ENCODE peak calls at places on chromosomes 13 and 19, in seven cellular contexts. One of them, this sample, is unnamed.

GRCh38 chr13:111184685-111185401 is 69.7 kb downstream of the ARHGEF7 start:
- DNase-seq in neural crest cell: no peak
- DNase-seq in stomach: no peak
- DNase-seq in fibroblast of pulmonary artery: no peak
- DNase-seq in tibial nerve: no peak
- DNase-seq in heart right ventricle: peak
- DNase-seq in left ventricle myocardium inferior: no peak
- DNase-seq in this sample: peak

GRCh38 chr13:25608181-25608580 is 236.4 kb downstream of the ATP8A2 start:
- DNase-seq in neural crest cell: no peak
- DNase-seq in stomach: no peak
- DNase-seq in fibroblast of pulmonary artery: no peak
- DNase-seq in tibial nerve: no peak
- DNase-seq in heart right ventricle: no peak
- DNase-seq in left ventricle myocardium inferior: no peak
- DNase-seq in this sample: no peak

GRCh38 chr13:112454648-112455334 is 78.6 kb downstream of the SPACA7 start:
- DNase-seq in neural crest cell: no peak
- DNase-seq in stomach: no peak
- DNase-seq in fibroblast of pulmonary artery: no peak
- DNase-seq in tibial nerve: no peak
- DNase-seq in heart right ventricle: no peak
- DNase-seq in left ventricle myocardium inferior: no peak
- DNase-seq in this sample: no peak

GRCh38 chr19:17784201-17785008 is 10.5 kb upstream of the B3GNT3 start:
- DNase-seq in neural crest cell: peak
- DNase-seq in stomach: peak
- DNase-seq in fibroblast of pulmonary artery: peak
- DNase-seq in tibial nerve: no peak
- DNase-seq in heart right ventricle: peak
- DNase-seq in left ventricle myocardium inferior: peak
- DNase-seq in this sample: peak

GRCh38 chr13:80341771-80342271 is 895 bp upstream of the SPRY2 start:
- DNase-seq in neural crest cell: peak
- DNase-seq in stomach: no peak
- DNase-seq in fibroblast of pulmonary artery: peak
- DNase-seq in tibial nerve: no peak
- DNase-seq in heart right ventricle: peak
- DNase-seq in left ventricle myocardium inferior: peak
- DNase-seq in this sample: no peak

GRCh38 chr19:50310759-50311465 is 18.3 kb downstream of the KCNC3 start:
- DNase-seq in neural crest cell: no peak
- DNase-seq in stomach: no peak
- DNase-seq in fibroblast of pulmonary artery: no peak
- DNase-seq in tibial nerve: no peak
- DNase-seq in heart right ventricle: no peak
- DNase-seq in left ventricle myocardium inferior: no peak
- DNase-seq in this sample: no peak

GRCh38 chr13:45086484-45086883 is 33.8 kb upstream of the GTF2F2 start:
- DNase-seq in neural crest cell: no peak
- DNase-seq in stomach: no peak
- DNase-seq in fibroblast of pulmonary artery: no peak
- DNase-seq in tibial nerve: no peak
- DNase-seq in heart right ventricle: no peak
- DNase-seq in left ventricle myocardium inferior: no peak
- DNase-seq in this sample: no peak

GRCh38 chr13:44108345-44108858 is 228.7 kb downstream of the LACC1 start:
- DNase-seq in neural crest cell: no peak
- DNase-seq in stomach: peak
- DNase-seq in fibroblast of pulmonary artery: no peak
- DNase-seq in tibial nerve: no peak
- DNase-seq in heart right ventricle: peak
- DNase-seq in left ventricle myocardium inferior: peak
- DNase-seq in this sample: no peak

GRCh38 chr19:53771133-53771532 is 53.0 kb downstream of the NLRP12 start:
- DNase-seq in neural crest cell: no peak
- DNase-seq in stomach: no peak
- DNase-seq in fibroblast of pulmonary artery: no peak
- DNase-seq in tibial nerve: no peak
- DNase-seq in heart right ventricle: no peak
- DNase-seq in left ventricle myocardium inferior: no peak
- DNase-seq in this sample: no peak

GRCh38 chr13:67775359-67775758 is 545.2 kb upstream of the PCDH9 start:
- DNase-seq in neural crest cell: no peak
- DNase-seq in stomach: no peak
- DNase-seq in fibroblast of pulmonary artery: no peak
- DNase-seq in tibial nerve: no peak
- DNase-seq in heart right ventricle: no peak
- DNase-seq in left ventricle myocardium inferior: no peak
- DNase-seq in this sample: no peak

GRCh38 chr13:73879346-73880020 is 254.7 kb downstream of the KLF12 start:
- DNase-seq in neural crest cell: no peak
- DNase-seq in stomach: no peak
- DNase-seq in fibroblast of pulmonary artery: no peak
- DNase-seq in tibial nerve: no peak
- DNase-seq in heart right ventricle: no peak
- DNase-seq in left ventricle myocardium inferior: no peak
- DNase-seq in this sample: no peak

GRCh38 chr13:113819731-113820715 is 43.9 kb downstream of the GAS6 start:
- DNase-seq in neural crest cell: no peak
- DNase-seq in stomach: no peak
- DNase-seq in fibroblast of pulmonary artery: no peak
- DNase-seq in tibial nerve: no peak
- DNase-seq in heart right ventricle: no peak
- DNase-seq in left ventricle myocardium inferior: no peak
- DNase-seq in this sample: no peak

GRCh38 chr13:99796175-99796819 is 175.3 kb downstream of the ZIC5 start:
- DNase-seq in neural crest cell: peak
- DNase-seq in stomach: no peak
- DNase-seq in fibroblast of pulmonary artery: peak
- DNase-seq in tibial nerve: no peak
- DNase-seq in heart right ventricle: no peak
- DNase-seq in left ventricle myocardium inferior: no peak
- DNase-seq in this sample: no peak

GRCh38 chr13:96734499-96734898 is 259.8 kb downstream of the OXGR1 start:
- DNase-seq in neural crest cell: no peak
- DNase-seq in stomach: no peak
- DNase-seq in fibroblast of pulmonary artery: no peak
- DNase-seq in tibial nerve: no peak
- DNase-seq in heart right ventricle: no peak
- DNase-seq in left ventricle myocardium inferior: no peak
- DNase-seq in this sample: no peak

GRCh38 chr19:44990966-44991365 is 10.3 kb upstream of the RELB start:
- DNase-seq in neural crest cell: no peak
- DNase-seq in stomach: no peak
- DNase-seq in fibroblast of pulmonary artery: no peak
- DNase-seq in tibial nerve: no peak
- DNase-seq in heart right ventricle: no peak
- DNase-seq in left ventricle myocardium inferior: no peak
- DNase-seq in this sample: no peak

GRCh38 chr19:44986389-44986788 is 14.9 kb upstream of the RELB start:
- DNase-seq in neural crest cell: no peak
- DNase-seq in stomach: no peak
- DNase-seq in fibroblast of pulmonary artery: no peak
- DNase-seq in tibial nerve: no peak
- DNase-seq in heart right ventricle: no peak
- DNase-seq in left ventricle myocardium inferior: no peak
- DNase-seq in this sample: no peak

GRCh38 chr19:44987148-44987675 is 14.1 kb upstream of the RELB start:
- DNase-seq in neural crest cell: no peak
- DNase-seq in stomach: no peak
- DNase-seq in fibroblast of pulmonary artery: no peak
- DNase-seq in tibial nerve: no peak
- DNase-seq in heart right ventricle: no peak
- DNase-seq in left ventricle myocardium inferior: no peak
- DNase-seq in this sample: no peak

GRCh38 chr19:44990459-44990858 is 10.8 kb upstream of the RELB start:
- DNase-seq in neural crest cell: no peak
- DNase-seq in stomach: no peak
- DNase-seq in fibroblast of pulmonary artery: no peak
- DNase-seq in tibial nerve: no peak
- DNase-seq in heart right ventricle: no peak
- DNase-seq in left ventricle myocardium inferior: no peak
- DNase-seq in this sample: no peak

GRCh38 chr19:44988896-44989563 is 12.2 kb upstream of the RELB start:
- DNase-seq in neural crest cell: peak
- DNase-seq in stomach: peak
- DNase-seq in fibroblast of pulmonary artery: peak
- DNase-seq in tibial nerve: peak
- DNase-seq in heart right ventricle: peak
- DNase-seq in left ventricle myocardium inferior: peak
- DNase-seq in this sample: no peak
- TF ChIP-seq CTCF in neural crest cell: peak
- TF ChIP-seq CTCF in stomach: no peak
- TF ChIP-seq CTCF in fibroblast of pulmonary artery: peak
- TF ChIP-seq CTCF in tibial nerve: peak
- TF ChIP-seq CTCF in heart right ventricle: peak
- TF ChIP-seq CTCF in left ventricle myocardium inferior: peak
- TF ChIP-seq CTCF in this sample: peak

DNA sequence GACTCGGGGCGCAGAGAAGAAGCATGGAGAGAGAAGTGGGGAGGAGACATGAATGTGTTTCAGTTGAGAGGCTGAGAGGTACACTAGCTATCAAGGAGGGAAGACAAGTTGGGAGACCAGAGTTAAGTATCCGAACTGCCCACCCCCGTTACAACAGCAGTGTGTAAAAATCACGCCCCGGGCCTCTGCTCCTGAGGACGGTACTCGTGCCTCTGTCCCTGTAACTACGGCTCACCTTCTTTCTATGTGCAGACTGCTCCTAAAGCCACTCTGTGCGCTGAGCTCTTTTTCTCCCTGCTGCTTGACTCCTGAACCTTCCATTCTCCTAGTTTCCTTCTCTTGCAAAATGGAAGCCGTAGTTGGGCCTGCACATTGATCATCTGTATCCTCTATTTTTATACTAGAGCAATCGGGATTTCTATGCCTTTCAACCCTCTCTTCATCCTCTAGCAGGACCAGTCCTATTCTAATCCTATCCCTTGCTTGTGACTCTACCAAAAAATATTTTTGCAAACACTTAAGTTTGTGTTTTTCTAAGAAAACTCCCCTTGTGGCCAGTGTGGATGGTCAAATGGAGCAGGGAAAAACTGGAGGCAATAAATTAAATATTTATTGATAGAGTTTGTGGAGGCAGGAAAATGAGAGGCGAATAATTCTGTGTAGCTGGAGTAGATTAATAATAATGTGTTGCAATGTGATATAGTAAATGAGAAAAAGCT is 569 bp downstream of the POLR1D start:
- DNase-seq in neural crest cell: no peak
- DNase-seq in stomach: no peak
- DNase-seq in fibroblast of pulmonary artery: peak
- DNase-seq in tibial nerve: no peak
- DNase-seq in heart right ventricle: no peak
- DNase-seq in left ventricle myocardium inferior: no peak
- DNase-seq in this sample: no peak
- TF ChIP-seq CTCF in neural crest cell: peak
- TF ChIP-seq CTCF in stomach: no peak
- TF ChIP-seq CTCF in fibroblast of pulmonary artery: peak
- TF ChIP-seq CTCF in tibial nerve: no peak
- TF ChIP-seq CTCF in heart right ventricle: no peak
- TF ChIP-seq CTCF in left ventricle myocardium inferior: no peak
- TF ChIP-seq CTCF in this sample: no peak

DNA sequence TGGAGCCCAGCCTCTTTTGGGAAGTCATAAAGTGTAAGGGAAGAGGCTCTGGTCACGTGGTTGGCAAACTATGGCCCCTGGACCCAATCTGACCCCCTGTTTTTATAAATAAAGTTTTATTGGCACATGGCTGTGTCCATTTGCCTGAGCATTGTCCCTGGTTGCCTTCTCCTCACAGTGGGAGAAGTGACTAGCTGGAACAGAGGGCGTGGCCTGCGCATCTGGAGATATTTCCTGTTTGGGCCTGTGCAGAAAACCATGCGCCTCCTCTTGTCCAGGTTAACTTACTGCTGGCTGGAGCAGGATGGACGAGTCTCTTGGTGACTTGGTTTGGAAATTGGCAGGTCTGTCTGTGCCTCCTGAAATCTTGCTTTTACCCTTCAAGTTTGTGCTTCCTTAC is 48.3 kb downstream of the KDM4B start:
- DNase-seq in neural crest cell: no peak
- DNase-seq in stomach: no peak
- DNase-seq in fibroblast of pulmonary artery: no peak
- DNase-seq in tibial nerve: no peak
- DNase-seq in heart right ventricle: no peak
- DNase-seq in left ventricle myocardium inferior: no peak
- DNase-seq in this sample: no peak
- TF ChIP-seq CTCF in neural crest cell: no peak
- TF ChIP-seq CTCF in stomach: no peak
- TF ChIP-seq CTCF in fibroblast of pulmonary artery: no peak
- TF ChIP-seq CTCF in tibial nerve: no peak
- TF ChIP-seq CTCF in heart right ventricle: no peak
- TF ChIP-seq CTCF in left ventricle myocardium inferior: no peak
- TF ChIP-seq CTCF in this sample: no peak

GRCh38 chr13:21077360-21078353 is 16.3 kb upstream of the LATS2 start:
- DNase-seq in neural crest cell: no peak
- DNase-seq in stomach: no peak
- DNase-seq in fibroblast of pulmonary artery: no peak
- DNase-seq in tibial nerve: no peak
- DNase-seq in heart right ventricle: no peak
- DNase-seq in left ventricle myocardium inferior: no peak
- DNase-seq in this sample: no peak
- TF ChIP-seq CTCF in neural crest cell: no peak
- TF ChIP-seq CTCF in stomach: no peak
- TF ChIP-seq CTCF in fibroblast of pulmonary artery: no peak
- TF ChIP-seq CTCF in tibial nerve: no peak
- TF ChIP-seq CTCF in heart right ventricle: no peak
- TF ChIP-seq CTCF in left ventricle myocardium inferior: no peak
- TF ChIP-seq CTCF in this sample: no peak

GRCh38 chr13:20582026-20582425 is 15.1 kb downstream of the IFT88 start:
- DNase-seq in neural crest cell: no peak
- DNase-seq in stomach: no peak
- DNase-seq in fibroblast of pulmonary artery: no peak
- DNase-seq in tibial nerve: no peak
- DNase-seq in heart right ventricle: no peak
- DNase-seq in left ventricle myocardium inferior: no peak
- DNase-seq in this sample: no peak
- TF ChIP-seq CTCF in neural crest cell: no peak
- TF ChIP-seq CTCF in stomach: no peak
- TF ChIP-seq CTCF in fibroblast of pulmonary artery: no peak
- TF ChIP-seq CTCF in tibial nerve: no peak
- TF ChIP-seq CTCF in heart right ventricle: no peak
- TF ChIP-seq CTCF in left ventricle myocardium inferior: no peak
- TF ChIP-seq CTCF in this sample: no peak

This sample was measured in GM12864.